ENCODE peak calls at places on chromosomes 1 and 21, in eight cellular contexts. E, Z, X, U, H, P, Y and V are unnamed samples.
A peak's percentile ranks its signal among the peaks of the same experiment; 100 is the strongest.

GRCh38 chr1:238329671-238330070 is 438.9 kb upstream of the ZP4 start:
- DNase-seq in P (no peak), H (no peak), X (no peak), E (no peak), Z (no peak), Y (no peak), U (no peak), V (no peak)

GRCh38 chr1:185376288-185376687 is 59.2 kb upstream of the IVNS1ABP start:
- DNase-seq in E (no peak), P (no peak), Y (no peak), Z (no peak), X (no peak), U (no peak), H (no peak), V (no peak)

GRCh38 chr1:207863893-207864535 is 46.9 kb downstream of the CD34 start:
- DNase-seq in H (no peak), U (peak; percentile 50), Y (peak; percentile 84), X (no peak), P (no peak), E (no peak), Z (no peak), V (no peak)

GRCh38 chr1:220487297-220487820 is 40.6 kb upstream of the MARK1 start:
- DNase-seq in Z (peak; percentile 42), U (no peak), H (peak; percentile 52), P (peak; percentile 53), X (peak; percentile 58), E (no peak), Y (no peak), V (peak; percentile 19)

GRCh38 chr1:115880981-115881672 is 40.2 kb upstream of the NHLH2 start:
- DNase-seq in E (no peak), U (no peak), Y (no peak), X (no peak), P (no peak), H (no peak), Z (no peak), V (no peak)

GRCh38 chr1:244214009-244214967 is 163.2 kb downstream of the ZBTB18 start:
- DNase-seq in Z (peak; percentile 90), U (no peak), H (peak; percentile 99), E (peak; percentile 82), Y (no peak), P (no peak), X (peak; percentile 90), V (peak; percentile 72)

GRCh38 chr21:42336065-42336464 is 14.7 kb downstream of the TFF2 start:
- DNase-seq in X (no peak), P (no peak), E (no peak), Y (no peak), H (no peak), U (no peak), Z (peak; percentile 1), V (no peak)

GRCh38 chr1:212669102-212669501 is 30.5 kb downstream of the BATF3 start:
- DNase-seq in X (peak; percentile 53), H (no peak), U (no peak), E (no peak), Y (no peak), Z (peak; percentile 18), P (no peak), V (peak; percentile 24)

GRCh38 chr1:31961536-31961935 is 23.4 kb upstream of the PTP4A2 start:
- DNase-seq in Y (no peak), X (no peak), U (no peak), Z (no peak), H (no peak), E (no peak), P (no peak), V (no peak)

GRCh38 chr1:101004666-101005065 is 20.9 kb downstream of the DPH5 start:
- DNase-seq in P (no peak), E (no peak), X (no peak), Y (no peak), Z (peak; percentile 91), U (no peak), H (no peak), V (peak; percentile 78)

GRCh38 chr1:51548986-51549619 is 30.0 kb upstream of the EPS15 start:
- DNase-seq in U (no peak), E (no peak), H (peak; percentile 38), Y (peak; percentile 78), Z (no peak), P (no peak), X (no peak), V (no peak)

GRCh38 chr1:66405046-66405445 is 128.9 kb upstream of the SGIP1 start:
- DNase-seq in X (no peak), H (no peak), Y (peak; percentile 58), U (no peak), Z (no peak), P (no peak), E (no peak), V (no peak)

GRCh38 chr1:18343646-18344045 is 137.1 kb upstream of the KLHDC7A start:
- DNase-seq in Z (no peak), E (no peak), H (no peak), U (no peak), Y (no peak), X (no peak), P (no peak), V (no peak)

GRCh38 chr21:20311388-20311787 is 686.8 kb upstream of the NCAM2 start:
- DNase-seq in U (no peak), E (no peak), H (no peak), Z (no peak), X (peak; percentile 3), Y (no peak), P (no peak), V (no peak)

GRCh38 chr1:66208631-66209030 is 325.3 kb upstream of the SGIP1 start:
- DNase-seq in U (no peak), Y (no peak), H (no peak), P (no peak), Z (no peak), E (no peak), X (no peak), V (no peak)

GRCh38 chr1:182175340-182176068 is 114.0 kb upstream of the ZNF648 start:
- DNase-seq in E (no peak), U (no peak), P (no peak), Z (no peak), H (no peak), Y (no peak), X (peak; percentile 90), V (peak; percentile 54)

GRCh38 chr21:45973475-45974072 is 8.0 kb upstream of the COL6A1 start:
- DNase-seq in H (no peak), P (peak; percentile 84), X (peak; percentile 86), U (peak; percentile 61), Y (peak; percentile 24), Z (peak; percentile 88), E (peak; percentile 80), V (peak; percentile 86)

GRCh38 chr1:210291786-210292275 is 36.9 kb upstream of the HHAT start:
- DNase-seq in E (no peak), X (no peak), U (no peak), P (no peak), Y (no peak), Z (peak; percentile 71), H (peak; percentile 98), V (peak; percentile 90)

GRCh38 chr1:44609412-44609767 is 64.9 kb downstream of the TMEM53 start:
- DNase-seq in U (no peak), E (peak; percentile 47), Y (no peak), H (no peak), Z (peak; percentile 61), P (peak; percentile 77), X (peak; percentile 58), V (peak; percentile 45)

GRCh38 chr1:2279210-2279639 is 51.1 kb downstream of the SKI start:
- DNase-seq in P (peak; percentile 80), Y (no peak), Z (peak; percentile 93), X (no peak), E (no peak), U (no peak), H (peak; percentile 75), V (peak; percentile 78)